ENCODE peak calls at places on chromosomes 11 and 22, in ten cellular contexts. I is tibial nerve, M is body of pancreas, N is cardiac muscle cell, S is heart right ventricle, D is fibroblast of lung, C is heart left ventricle, F is right atrium auricular region, R is psoas muscle, W is left lung. K is an unnamed sample. For H3K36me3, the result is how much of the 10 kb centered on the place peaks cover.

GRCh38 chr11:132576706-132577105 is 955.6 kb downstream of the OPCML start:
- DNase-seq in C (no peak), W (no peak), M (no peak), R (no peak), D (peak), N (no peak), I (no peak), F (no peak), S (no peak), K (peak)

GRCh38 chr11:73716153-73717056 is 44.5 kb downstream of the RAB6A start:
- DNase-seq in R (no peak), W (no peak), N (no peak), D (no peak), C (no peak), F (no peak), S (no peak), M (no peak), I (no peak), K (no peak)

GRCh38 chr11:108790501-108791299 is 125.8 kb downstream of the DDX10 start:
- DNase-seq in F (no peak), M (no peak), D (no peak), N (no peak), I (no peak), C (no peak), R (no peak), S (no peak), W (no peak), K (no peak)

GRCh38 chr22:32237021-32237420 is 18.1 kb downstream of the SLC5A4 start:
- DNase-seq in C (no peak), N (no peak), I (no peak), F (no peak), W (no peak), M (no peak), R (no peak), D (no peak), S (no peak), K (no peak)

GRCh38 chr11:86719781-86720463 is 47.5 kb upstream of the ME3 start:
- DNase-seq in M (no peak), R (no peak), C (no peak), F (no peak), D (peak), S (no peak), I (no peak), N (no peak), W (no peak), K (peak)

GRCh38 chr11:75195164-75195962 is 44.5 kb downstream of the SLCO2B1 start:
- DNase-seq in F (no peak), W (peak), I (no peak), S (peak), N (no peak), M (peak), D (peak), R (peak), C (peak), K (no peak)

GRCh38 chr22:23306438-23306921 is 126.2 kb downstream of the BCR start:
- DNase-seq in N (no peak), D (peak), F (no peak), W (peak), I (no peak), C (peak), S (no peak), R (no peak), M (no peak), K (peak)

GRCh38 chr11:98185245-98185644 is 835.5 kb upstream of the CNTN5 start:
- DNase-seq in W (no peak), D (no peak), C (no peak), S (no peak), N (no peak), R (no peak), M (no peak), F (no peak), I (no peak), K (no peak)

GRCh38 chr11:103499710-103500340 is 390.6 kb downstream of the DYNC2H1 start:
- DNase-seq in F (no peak), M (no peak), W (no peak), C (no peak), R (no peak), I (no peak), S (no peak), N (no peak), D (no peak), K (peak)

GRCh38 chr11:61626580-61627380 is 45.9 kb upstream of the SYT7 start:
- DNase-seq in I (no peak), D (peak), R (no peak), C (no peak), M (peak), S (peak), N (peak), F (no peak), W (peak), K (peak)

GRCh38 chr22:19166421-19166820 is 12.1 kb downstream of the SLC25A1 start:
- DNase-seq in S (no peak), F (no peak), D (no peak), I (no peak), N (no peak), C (no peak), M (no peak), R (no peak), W (no peak), K (no peak)

GRCh38 chr11:122317337-122317736 is 201.3 kb upstream of the BLID start:
- DNase-seq in C (no peak), M (no peak), I (no peak), S (no peak), W (no peak), R (no peak), F (no peak), N (no peak), D (peak), K (no peak)

GRCh38 chr11:30203850-30204249 is 27.0 kb upstream of the FSHB start:
- DNase-seq in F (no peak), D (no peak), S (no peak), I (no peak), M (no peak), N (no peak), C (no peak), W (no peak), R (no peak), K (no peak)

GRCh38 chr22:19579880-19580279 is 55.7 kb upstream of the CLDN5 start:
- DNase-seq in F (no peak), N (no peak), R (peak), C (no peak), S (peak), D (no peak), M (no peak), W (no peak), I (no peak), K (no peak)

GRCh38 chr11:131284041-131284440 is 86.4 kb upstream of the NTM start:
- DNase-seq in F (no peak), R (no peak), I (no peak), D (no peak), C (no peak), S (no peak), W (no peak), N (no peak), M (no peak), K (no peak)

GRCh38 chr22:41237707-41238569 is 2.8 kb downstream of the CHADL start:
- DNase-seq in D (peak), N (peak), W (peak), S (peak), I (no peak), R (peak), M (peak), C (peak), F (peak), K (peak)

GRCh38 chr22:49930596-49931412 is 12.4 kb downstream of the CRELD2 start:
- DNase-seq in F (peak), S (peak), D (peak), N (peak), R (peak), W (peak), M (peak), C (no peak), I (peak), K (peak)

GRCh38 chr11:10410106-10410843 is 44.8 kb upstream of the AMPD3 start:
- DNase-seq in I (no peak), C (no peak), M (no peak), N (no peak), D (no peak), S (no peak), R (no peak), W (no peak), F (no peak), K (no peak)

GRCh38 chr11:69442807-69443137 is 38.7 kb upstream of the LINC01488 start:
- DNase-seq in W (no peak), C (peak), R (no peak), M (peak), N (no peak), D (peak), I (no peak), F (no peak), S (peak), K (peak)

GRCh38 chr22:30422481-30423295 is 2.9 kb upstream of the MTFP1 start:
- DNase-seq in N (peak), C (peak), D (peak), R (peak), I (peak), M (peak), F (peak), W (peak), S (peak), K (peak)

GRCh38 chr11:7890417-7891179 is 40.5 kb downstream of the OR10A6 start:
- DNase-seq in W (no peak), R (no peak), F (no peak), N (no peak), I (no peak), D (no peak), M (no peak), C (no peak), S (no peak), K (no peak)

GRCh38 chr11:132087148-132087547 is 716.7 kb downstream of the NTM start:
- DNase-seq in D (no peak), F (no peak), N (no peak), I (no peak), R (no peak), S (no peak), W (no peak), M (no peak), C (no peak), K (no peak)

GRCh38 chr22:47540011-47540410 is 777.6 kb downstream of the TBC1D22A start:
- DNase-seq in D (no peak), R (no peak), S (no peak), M (no peak), N (no peak), W (no peak), C (no peak), F (no peak), I (no peak), K (no peak)

GRCh38 chr11:77793972-77794371 is 26.6 kb downstream of the RSF1 start:
- DNase-seq in M (no peak), F (no peak), I (no peak), W (no peak), D (no peak), S (no peak), N (no peak), C (no peak), R (no peak), K (no peak)

GRCh38 chr11:95266751-95267374 is 35.9 kb upstream of the SESN3 start:
- DNase-seq in W (no peak), I (no peak), M (peak), S (no peak), R (no peak), C (no peak), D (peak), N (no peak), F (no peak), K (no peak)

GRCh38 chr11:64755681-64756361 is 4.0 kb downstream of the PYGM start:
- DNase-seq in S (no peak), N (no peak), F (no peak), C (no peak), R (no peak), D (no peak), W (no peak), I (no peak), M (peak), K (no peak)

GRCh38 chr11:3037041-3037944 is 19.9 kb downstream of the CARS1 start:
- DNase-seq in F (peak), C (peak), S (peak), W (peak), M (peak), R (peak), D (peak), N (peak), I (peak), K (peak)

GRCh38 chr11:104944080-104944479 is 24.3 kb downstream of the CASP4 start:
- DNase-seq in S (no peak), C (no peak), N (no peak), D (no peak), W (no peak), M (no peak), F (no peak), R (no peak), I (no peak), K (no peak)

GRCh38 chr11:110022548-110022947 is 70.6 kb upstream of the ZC3H12C start:
- DNase-seq in W (no peak), S (no peak), M (no peak), F (no peak), C (no peak), D (peak), N (no peak), I (no peak), R (no peak), K (peak)

DNA sequence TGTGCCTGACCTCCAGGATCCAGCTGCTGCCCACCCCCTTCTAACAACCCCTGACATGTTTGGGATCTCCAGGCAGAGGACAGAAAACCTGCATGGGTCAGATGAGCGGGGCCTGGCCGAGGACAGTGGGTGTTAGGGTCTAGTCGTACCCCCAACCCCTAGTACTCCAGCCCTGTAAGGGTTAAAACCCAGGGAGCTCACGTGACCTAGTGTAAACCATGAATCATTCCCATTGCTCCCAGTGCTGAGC is 89.1 kb upstream of the CRYBB3 start:
- DNase-seq in F (no peak), W (no peak), S (no peak), I (no peak), R (no peak), D (no peak), C (no peak), N (no peak), M (no peak), K (no peak)
- H3K4me3 ChIP-seq in F (peak), W (no peak), S (peak), I (peak), R (peak), D (peak), C (peak), N (peak), M (no peak), K (peak)

GRCh38 chr11:93536346-93536871 is 6.8 kb downstream of the SMCO4 start:
- DNase-seq in W (no peak), M (no peak), F (no peak), I (no peak), C (no peak), S (no peak), D (no peak), R (no peak), N (no peak), K (no peak)
- TF ChIP-seq CTCF in W (no peak), M (no peak), F (no peak), I (no peak), C (no peak), S (no peak), D (no peak), R (no peak), N (no peak), K (no peak)

GRCh38 chr22:35307892-35308291 is 8.2 kb downstream of the TOM1 start:
- DNase-seq in N (no peak), C (no peak), M (no peak), F (no peak), R (no peak), D (no peak), W (no peak), I (no peak), S (no peak), K (no peak)

GRCh38 chr22:35305525-35306070 is 5.9 kb downstream of the TOM1 start:
- DNase-seq in D (no peak), W (no peak), F (no peak), I (no peak), C (no peak), S (no peak), R (no peak), N (no peak), M (no peak), K (no peak)

GRCh38 chr22:35308480-35308945 is 8.8 kb downstream of the TOM1 start:
- DNase-seq in I (no peak), D (no peak), S (no peak), R (no peak), N (no peak), F (no peak), C (no peak), M (no peak), W (peak), K (no peak)

GRCh38 chr22:35306350-35306967 is 6.8 kb downstream of the TOM1 start:
- DNase-seq in D (no peak), M (no peak), C (no peak), I (no peak), N (peak), W (no peak), F (no peak), S (no peak), R (no peak), K (no peak)

GRCh38 chr22:35307372-35307771 is 7.7 kb downstream of the TOM1 start:
- DNase-seq in C (no peak), W (no peak), S (no peak), F (no peak), I (no peak), D (no peak), N (no peak), M (no peak), R (no peak), K (no peak)
- H3K36me3 ChIP-seq in C (under half), W (under half), S (under half), F (under half), I (under half), D (under half), N (under half), M (under half), R (under half), K (under half)

DNA sequence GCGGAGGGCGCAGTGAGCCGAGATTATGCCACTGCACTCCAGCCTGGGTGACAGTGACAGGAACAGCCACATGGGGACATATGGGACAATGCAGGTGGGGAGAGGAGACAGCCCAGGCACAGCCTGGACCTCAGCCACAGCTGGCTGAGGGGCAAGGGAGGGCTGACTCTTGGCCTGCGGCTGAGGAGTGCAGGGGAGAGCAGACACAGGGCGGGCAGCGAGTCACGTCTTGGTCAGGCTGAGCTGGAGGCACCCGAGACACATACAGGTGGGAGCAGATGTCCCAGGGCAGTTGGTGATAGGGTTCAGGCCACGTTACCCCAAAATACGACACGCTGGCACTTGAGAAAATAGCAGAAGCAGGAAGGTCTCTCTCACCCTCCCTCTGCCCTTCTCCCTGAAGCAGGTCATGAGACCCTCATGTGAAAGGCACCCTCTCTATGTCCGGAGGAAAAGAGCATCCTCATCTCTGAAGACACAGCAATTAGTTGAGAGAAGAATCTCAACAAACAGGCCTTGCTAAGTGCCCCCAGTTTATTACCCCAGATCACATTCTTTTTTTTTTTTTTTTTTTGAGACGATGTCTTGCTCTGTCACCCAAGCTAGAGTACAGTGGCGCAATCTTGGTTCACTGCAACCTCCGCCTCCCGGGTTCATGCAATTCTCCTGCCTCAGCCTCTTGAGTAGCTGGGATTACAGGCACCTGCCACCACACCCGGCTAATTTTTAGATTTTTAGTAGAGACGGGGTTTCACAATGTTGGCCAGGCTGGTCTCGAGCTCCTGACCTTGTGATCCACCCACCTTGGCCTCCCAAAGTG is 10.5 kb downstream of the KIAA0930 start:
- DNase-seq in C (no peak), R (no peak), M (no peak), W (no peak), N (no peak), D (no peak), I (no peak), F (no peak), S (no peak), K (no peak)
- H3K4me3 ChIP-seq in C (no peak), R (no peak), M (no peak), W (no peak), N (no peak), D (no peak), I (no peak), F (no peak), S (no peak), K (no peak)

K was measured in bronchial epithelial cell.